ENCODE peak calls at places on chromosomes 5 and 9, in four cellular contexts. G is hepatocyte, P is neural progenitor cell, T is A673. K is an unnamed sample.

GRCh38 chr5:156913719-156914370 is 49.2 kb downstream of the TIMD4 start:
- DNase-seq in G (no peak), P (peak; percentile 49), T (peak; percentile 61), K (no peak)

GRCh38 chr9:124574944-124575343 is 67.7 kb upstream of the NR5A1 start:
- DNase-seq in G (peak; percentile 66), P (no peak), T (peak; percentile 28), K (no peak)

GRCh38 chr5:85132269-85132668 is 747.6 kb upstream of the EDIL3 start:
- DNase-seq in G (no peak), P (no peak), T (no peak), K (no peak)

GRCh38 chr9:137583347-137583746 is 4.6 kb upstream of the DPH7 start:
- DNase-seq in G (no peak), P (no peak), T (no peak), K (no peak)

GRCh38 chr9:128945798-128946501 is 1.5 kb downstream of the DOLK start:
- DNase-seq in G (no peak), P (no peak), T (no peak), K (no peak)

GRCh38 chr9:570187-570586 is 271.3 kb upstream of the DMRT1 start:
- DNase-seq in G (no peak), P (no peak), T (no peak), K (no peak)

GRCh38 chr5:135127604-135128240 is 93.7 kb upstream of the PITX1 start:
- DNase-seq in G (peak; percentile 81), P (no peak), T (no peak), K (peak; percentile 92)

GRCh38 chr9:137333016-137333726 is 31.1 kb upstream of the NRARP start:
- DNase-seq in G (no peak), P (no peak), T (no peak), K (no peak)

GRCh38 chr5:128077526-128077925 is 6.0 kb upstream of the SLC12A2 start:
- DNase-seq in G (no peak), P (no peak), T (no peak), K (no peak)

GRCh38 chr9:127187231-127187956 is 65.0 kb upstream of the ANGPTL2 start:
- DNase-seq in G (peak; percentile 88), P (peak; percentile 55), T (peak; percentile 39), K (peak; percentile 98)

GRCh38 chr5:150108711-150109605 is 22.6 kb upstream of the CSF1R start:
- DNase-seq in G (no peak), P (no peak), T (peak; percentile 76), K (no peak)

GRCh38 chr5:58455066-58455465 is 4.8 kb downstream of the PLK2 start:
- DNase-seq in G (no peak), P (no peak), T (no peak), K (no peak)

GRCh38 chr5:126965061-126965475 is 65.3 kb downstream of the MARCHF3 start:
- DNase-seq in G (no peak), P (no peak), T (peak; percentile 5), K (peak; percentile 86)

GRCh38 chr5:67215592-67216471 is 19.2 kb upstream of the CD180 start:
- DNase-seq in G (peak; percentile 52), P (no peak), T (no peak), K (no peak)

GRCh38 chr9:2725126-2725525 is 7.8 kb downstream of the KCNV2 start:
- DNase-seq in G (no peak), P (no peak), T (no peak), K (no peak)

GRCh38 chr5:142929602-142930001 is 159.4 kb downstream of the ARHGAP26 start:
- DNase-seq in G (no peak), P (no peak), T (no peak), K (no peak)

GRCh38 chr9:114883709-114884108 is 46.7 kb downstream of the TNFSF8 start:
- DNase-seq in G (no peak), P (no peak), T (no peak), K (no peak)

GRCh38 chr5:122908662-122909061 is 63.2 kb downstream of the SNX24 start:
- DNase-seq in G (peak; percentile 50), P (peak; percentile 23), T (no peak), K (no peak)

GRCh38 chr5:157343842-157344790 is 78.2 kb downstream of the CYFIP2 start:
- DNase-seq in G (no peak), P (no peak), T (no peak), K (no peak)

GRCh38 chr9:92634712-92635605 is 35.0 kb downstream of the IPPK start:
- DNase-seq in G (peak; percentile 80), P (peak; percentile 88), T (peak; percentile 66), K (peak; percentile 64)

GRCh38 chr5:138565100-138565821 is 9.9 kb downstream of the HSPA9 start:
- DNase-seq in G (no peak), P (no peak), T (no peak), K (no peak)

GRCh38 chr9:38103340-38103739 is 34.3 kb upstream of the SHB start:
- DNase-seq in G (no peak), P (no peak), T (no peak), K (no peak)

GRCh38 chr5:55319481-55319880 is 11.7 kb downstream of the MTREX start:
- DNase-seq in G (no peak), P (no peak), T (no peak), K (no peak)

DNA sequence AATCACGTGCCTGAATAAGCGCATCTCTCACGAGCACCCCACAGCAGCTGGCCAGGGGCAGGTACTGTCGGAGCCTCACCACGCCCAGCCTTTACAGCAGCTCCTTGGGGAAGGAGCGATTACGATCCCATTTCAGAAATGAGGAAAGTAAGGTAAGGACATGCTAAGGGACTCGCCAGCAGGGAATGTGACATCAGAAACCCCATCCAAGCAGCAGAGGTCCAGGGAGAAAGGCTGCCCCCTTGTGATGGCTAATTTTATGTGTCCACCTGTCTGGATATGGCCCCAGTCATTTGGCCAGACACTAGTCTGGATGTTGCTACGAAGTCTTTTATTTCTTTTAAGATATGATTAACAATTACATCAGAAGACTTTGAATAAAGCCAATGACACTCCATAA is 77.3 kb downstream of the UBE2QL1 start:
- DNase-seq in G (peak; percentile 58), P (peak; percentile 58), T (peak; percentile 52), K (peak; percentile 29)
- TF ChIP-seq CTCF in G (peak; percentile 36), P (peak; percentile 66), T (peak; percentile 48), K (peak; percentile 65)

GRCh38 chr9:23698161-23698560 is 127.9 kb downstream of the ELAVL2 start:
- DNase-seq in G (no peak), P (no peak), T (no peak), K (no peak)

GRCh38 chr9:23695572-23695971 is 130.5 kb downstream of the ELAVL2 start:
- DNase-seq in G (no peak), P (no peak), T (no peak), K (no peak)

DNA sequence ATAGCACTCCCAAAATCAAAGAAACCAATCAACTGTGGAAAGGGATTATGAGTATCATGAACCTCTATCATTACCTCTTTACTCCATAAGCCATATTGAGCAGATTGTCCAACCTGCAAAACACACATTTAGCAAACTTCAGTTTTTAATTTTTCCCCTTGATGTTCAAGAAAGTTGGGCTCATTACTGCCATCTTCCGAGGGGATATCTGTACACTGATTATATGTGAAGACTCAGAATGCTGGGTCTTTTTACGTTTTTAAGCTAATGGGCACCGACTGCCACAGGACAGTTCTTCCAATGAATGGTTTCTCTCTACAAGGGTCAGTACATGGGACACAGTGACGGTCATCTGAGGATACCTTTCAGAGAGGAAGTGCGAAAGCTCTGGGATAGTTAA is 132.7 kb downstream of the ELAVL2 start:
- DNase-seq in G (no peak), P (no peak), T (no peak), K (no peak)
- TF ChIP-seq EZH2 in G (no peak), P (no peak), T (no peak), K (no peak)

GRCh38 chr5:73179730-73180129 is 6.7 kb downstream of the TMEM174 start:
- DNase-seq in G (no peak), P (no peak), T (no peak), K (no peak)
- TF ChIP-seq CTCF in G (no peak), P (no peak), T (no peak), K (no peak)

DNA sequence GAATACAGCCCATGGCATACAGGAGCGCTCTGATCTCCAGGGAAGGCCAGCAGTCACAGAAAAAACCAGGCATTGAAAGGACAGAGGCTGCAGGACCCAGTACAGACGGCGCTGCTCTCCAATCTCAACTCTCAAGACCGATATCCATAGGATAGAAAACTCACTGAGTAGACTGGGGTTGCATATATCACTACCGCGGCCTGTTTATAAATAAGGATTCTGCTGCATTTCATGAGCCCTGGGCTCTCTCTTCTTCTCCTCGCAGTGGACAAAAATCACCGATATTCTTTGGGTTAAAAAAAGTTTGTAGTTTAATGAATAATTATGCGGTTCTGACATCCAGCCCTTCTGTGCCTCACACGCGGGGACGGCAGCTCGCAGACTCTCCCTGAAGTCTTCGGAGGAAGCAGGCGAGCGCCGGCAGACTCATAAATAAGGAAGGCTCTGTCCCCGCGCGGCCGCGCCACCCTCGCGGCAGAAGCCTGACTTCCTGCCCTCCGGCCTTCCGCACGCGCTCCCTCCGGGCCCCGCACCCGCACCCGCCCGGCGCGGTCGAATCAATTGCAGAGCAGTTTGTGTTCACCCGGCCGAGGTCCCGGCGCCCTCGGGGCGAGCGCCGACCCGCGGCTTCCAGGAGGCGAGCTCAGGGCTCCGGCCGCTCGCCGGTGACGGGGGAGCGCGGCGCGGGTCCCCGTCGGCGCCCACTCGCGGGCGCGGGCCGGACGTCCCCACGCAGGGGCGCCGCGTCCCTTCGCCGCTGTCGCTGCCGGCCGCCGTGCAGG is at the start of gene FAM78A:
- DNase-seq in G (peak; percentile 35), P (peak; percentile 63), T (no peak), K (no peak)
- TF ChIP-seq EZH2 in G (peak; percentile 54), P (peak; percentile 88), T (no peak), K (no peak)

GRCh38 chr5:82494942-82495341 is 216.8 kb upstream of the RPS23 start:
- DNase-seq in G (no peak), P (no peak), T (peak; percentile 4), K (no peak)
- TF ChIP-seq CTCF in G (no peak), P (peak; percentile 30), T (peak; percentile 44), K (no peak)

GRCh38 chr9:34629492-34629809 is 585 bp upstream of the ARID3C start:
- DNase-seq in G (no peak), P (no peak), T (no peak), K (no peak)
- TF ChIP-seq EZH2 in G (no peak), P (no peak), T (peak; percentile 27), K (no peak)

GRCh38 chr9:15101046-15101445 is 190.8 kb upstream of the FREM1 start:
- DNase-seq in G (peak; percentile 35), P (no peak), T (no peak), K (no peak)

GRCh38 chr9:15096959-15097358 is 186.7 kb upstream of the FREM1 start:
- DNase-seq in G (no peak), P (no peak), T (no peak), K (no peak)
- TF ChIP-seq CTCF in G (no peak), P (no peak), T (no peak), K (no peak)

GRCh38 chr5:76085286-76085579 is 2.0 kb downstream of the SV2C start:
- DNase-seq in G (no peak), P (no peak), T (no peak), K (no peak)

GRCh38 chr5:76086060-76086459 is 2.9 kb downstream of the SV2C start:
- DNase-seq in G (no peak), P (no peak), T (no peak), K (no peak)

GRCh38 chr5:76082790-76083554 is at the start of gene SV2C:
- DNase-seq in G (peak; percentile 52), P (peak; percentile 75), T (peak; percentile 52), K (no peak)

GRCh38 chr5:76083555-76084495 is 642 bp downstream of the SV2C start:
- DNase-seq in G (peak; percentile 13), P (peak; percentile 80), T (peak; percentile 54), K (no peak)

GRCh38 chr5:76084496-76085285 is 1.5 kb downstream of the SV2C start:
- DNase-seq in G (peak; percentile 9), P (peak; percentile 76), T (peak; percentile 63), K (no peak)
- TF ChIP-seq EZH2 in G (peak; percentile 6), P (no peak), T (no peak), K (no peak)